ENCODE peak calls at places on chromosomes 1 and 21, in four cellular contexts. One of them, this sample, is unnamed.

GRCh38 chr1:87329051-87329755 is 523 bp downstream of the LMO4 start:
- DNase-seq in GM12878: no peak
- DNase-seq in K562: peak
- DNase-seq in HepG2: peak
- DNase-seq in this sample: peak

GRCh38 chr1:71745326-71745725 is 537.0 kb downstream of the NEGR1 start:
- DNase-seq in K562: no peak
- DNase-seq in HepG2: no peak
- DNase-seq in GM12878: no peak
- DNase-seq in this sample: no peak

GRCh38 chr1:62311473-62311943 is 7.7 kb downstream of the KANK4 start:
- DNase-seq in GM12878: no peak
- DNase-seq in HepG2: no peak
- DNase-seq in K562: no peak
- DNase-seq in this sample: peak

GRCh38 chr1:61741682-61742619 is at the start of gene PATJ:
- DNase-seq in HepG2: peak
- DNase-seq in GM12878: no peak
- DNase-seq in K562: no peak
- DNase-seq in this sample: peak

GRCh38 chr1:111967067-111967690 is 22.3 kb downstream of the KCND3 start:
- DNase-seq in K562: no peak
- DNase-seq in HepG2: no peak
- DNase-seq in GM12878: no peak
- DNase-seq in this sample: no peak

GRCh38 chr1:220881918-220882891 is 3.0 kb downstream of the HLX start:
- DNase-seq in HepG2: no peak
- DNase-seq in K562: no peak
- DNase-seq in GM12878: no peak
- DNase-seq in this sample: no peak

GRCh38 chr1:169109561-169110134 is 3.2 kb downstream of the ATP1B1 start:
- DNase-seq in HepG2: peak
- DNase-seq in GM12878: no peak
- DNase-seq in K562: no peak
- DNase-seq in this sample: peak

GRCh38 chr1:227894306-227894721 is 53.4 kb downstream of the WNT9A start:
- DNase-seq in K562: no peak
- DNase-seq in HepG2: no peak
- DNase-seq in GM12878: no peak
- DNase-seq in this sample: no peak

GRCh38 chr1:99600782-99601181 is 45.1 kb upstream of the PALMD start:
- DNase-seq in GM12878: no peak
- DNase-seq in HepG2: peak
- DNase-seq in K562: no peak
- DNase-seq in this sample: no peak

GRCh38 chr1:37718901-37719571 is 26.7 kb downstream of the CDCA8 start:
- DNase-seq in K562: no peak
- DNase-seq in HepG2: no peak
- DNase-seq in GM12878: no peak
- DNase-seq in this sample: no peak

GRCh38 chr1:169874229-169874628 is 19.5 kb downstream of the SCYL3 start:
- DNase-seq in GM12878: no peak
- DNase-seq in HepG2: no peak
- DNase-seq in K562: no peak
- DNase-seq in this sample: no peak

GRCh38 chr1:248855580-248855979 is 3.3 kb downstream of the ZNF692 start:
- DNase-seq in GM12878: no peak
- DNase-seq in HepG2: no peak
- DNase-seq in K562: no peak
- DNase-seq in this sample: no peak

GRCh38 chr1:162997499-162998285 is 71.5 kb upstream of the RGS4 start:
- DNase-seq in HepG2: no peak
- DNase-seq in GM12878: no peak
- DNase-seq in K562: no peak
- DNase-seq in this sample: no peak

GRCh38 chr1:41255978-41256377 is 13.9 kb upstream of the SCMH1 start:
- DNase-seq in K562: no peak
- DNase-seq in GM12878: no peak
- DNase-seq in HepG2: no peak
- DNase-seq in this sample: no peak

GRCh38 chr1:24765308-24765988 is 20.2 kb downstream of the CLIC4 start:
- DNase-seq in GM12878: no peak
- DNase-seq in HepG2: no peak
- DNase-seq in K562: peak
- DNase-seq in this sample: no peak

GRCh38 chr1:218348628-218349185 is 3.6 kb downstream of the TGFB2 start:
- DNase-seq in GM12878: no peak
- DNase-seq in HepG2: no peak
- DNase-seq in K562: no peak
- DNase-seq in this sample: no peak

GRCh38 chr1:248858096-248858890 is 592 bp downstream of the ZNF692 start:
- DNase-seq in HepG2: peak
- DNase-seq in K562: peak
- DNase-seq in GM12878: no peak
- DNase-seq in this sample: peak

GRCh38 chr1:59061876-59062275 is 235.0 kb upstream of the FGGY start:
- DNase-seq in HepG2: no peak
- DNase-seq in GM12878: no peak
- DNase-seq in K562: no peak
- DNase-seq in this sample: peak

GRCh38 chr1:20139776-20140612 is 871 bp downstream of the PLA2G2F start:
- DNase-seq in GM12878: no peak
- DNase-seq in K562: no peak
- DNase-seq in HepG2: no peak
- DNase-seq in this sample: no peak

GRCh38 chr1:162605225-162605927 is 26.9 kb upstream of the DDR2 start:
- DNase-seq in GM12878: no peak
- DNase-seq in HepG2: no peak
- DNase-seq in K562: no peak
- DNase-seq in this sample: no peak

GRCh38 chr1:10818262-10819197 is 22.1 kb upstream of the CASZ1 start:
- DNase-seq in K562: no peak
- DNase-seq in HepG2: no peak
- DNase-seq in GM12878: no peak
- DNase-seq in this sample: no peak

GRCh38 chr1:92291372-92291999 is 7.3 kb downstream of the GLMN start:
- DNase-seq in GM12878: no peak
- DNase-seq in K562: peak
- DNase-seq in HepG2: peak
- DNase-seq in this sample: peak

GRCh38 chr1:17027403-17027802 is 15.7 kb upstream of the ATP13A2 start:
- DNase-seq in K562: no peak
- DNase-seq in GM12878: no peak
- DNase-seq in HepG2: no peak
- DNase-seq in this sample: no peak

GRCh38 chr21:17858764-17859163 is 39.6 kb upstream of the C21orf91 start:
- DNase-seq in HepG2: no peak
- DNase-seq in K562: no peak
- DNase-seq in GM12878: no peak
- DNase-seq in this sample: no peak

GRCh38 chr1:203597386-203598040 is 29.1 kb upstream of the ATP2B4 start:
- DNase-seq in K562: no peak
- DNase-seq in GM12878: no peak
- DNase-seq in HepG2: no peak
- DNase-seq in this sample: no peak

GRCh38 chr1:31562707-31563360 is 13.5 kb upstream of the TINAGL1 start:
- DNase-seq in K562: no peak
- DNase-seq in HepG2: no peak
- DNase-seq in GM12878: no peak
- DNase-seq in this sample: no peak

DNA sequence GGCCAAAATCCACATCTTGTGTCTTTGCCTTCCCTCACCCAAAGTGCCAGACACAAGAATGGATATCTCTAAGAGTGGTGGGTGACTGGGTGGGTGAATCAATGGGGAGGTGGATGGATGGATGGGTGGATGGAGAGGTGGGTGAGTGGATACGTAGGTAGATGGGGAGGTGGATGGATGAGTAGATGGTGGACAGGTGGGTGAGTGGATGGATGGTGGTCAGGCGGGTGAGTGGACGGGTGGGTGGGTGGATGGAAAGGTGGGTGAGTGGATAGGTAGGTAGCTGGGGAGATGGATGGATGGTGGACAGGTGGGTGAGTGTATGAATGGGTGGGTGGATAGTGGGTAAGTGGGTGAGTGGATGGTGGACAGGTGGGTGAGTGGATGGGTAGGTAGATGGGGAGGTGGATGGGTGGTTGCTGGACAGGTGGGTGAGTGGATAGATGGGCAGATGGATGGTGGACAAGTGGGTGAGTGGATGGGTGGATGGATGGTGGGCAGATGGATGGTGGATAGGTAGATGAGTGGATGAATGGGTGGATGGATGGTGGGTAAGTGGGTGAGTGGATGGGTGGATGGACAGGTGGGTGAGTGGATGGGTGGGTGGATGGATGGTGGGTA is 34.2 kb downstream of the SLC19A1 start:
- DNase-seq in K562: no peak
- DNase-seq in GM12878: no peak
- DNase-seq in HepG2: no peak
- DNase-seq in this sample: no peak
- TF ChIP-seq FOXK2 in K562: no peak
- TF ChIP-seq FOXK2 in GM12878: no peak
- TF ChIP-seq FOXK2 in HepG2: no peak
- TF ChIP-seq FOXK2 in this sample: no peak

DNA sequence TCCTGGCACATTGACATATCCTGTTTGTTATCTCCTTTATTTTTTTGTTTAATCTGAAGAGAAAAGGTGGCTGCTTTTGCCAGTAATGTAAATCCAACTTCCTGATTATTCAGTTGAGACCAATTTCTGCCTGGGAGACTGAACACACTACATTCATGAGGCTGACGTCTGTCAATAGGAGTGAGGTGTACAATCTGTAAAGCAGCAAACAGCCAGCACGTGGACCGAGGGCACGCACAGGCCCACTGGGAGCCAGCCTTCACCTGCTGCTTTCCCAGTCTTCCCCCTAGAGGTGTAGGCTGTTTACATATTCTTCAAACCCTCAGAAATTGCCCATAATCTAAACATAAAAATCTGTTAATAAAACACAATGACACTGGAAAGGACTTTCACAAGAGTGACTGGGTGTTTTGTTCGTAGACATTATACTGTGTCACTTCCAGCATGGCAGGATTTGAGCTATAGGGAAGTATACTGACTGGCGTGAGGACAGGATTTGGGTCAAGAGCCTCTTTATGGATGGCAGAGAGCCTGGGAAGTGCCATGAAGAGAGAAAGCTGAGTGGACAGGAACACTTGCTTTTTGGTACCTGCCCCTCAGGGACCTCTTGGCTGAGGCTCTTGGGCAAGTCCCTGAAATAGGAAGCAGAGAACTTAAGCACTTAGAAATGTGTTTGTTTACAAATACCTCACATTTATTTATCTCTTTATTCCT is 552.9 kb upstream of the CAMK1G start:
- DNase-seq in K562: no peak
- DNase-seq in HepG2: no peak
- DNase-seq in GM12878: no peak
- DNase-seq in this sample: no peak
- TF ChIP-seq FOXK2 in K562: no peak
- TF ChIP-seq FOXK2 in HepG2: no peak
- TF ChIP-seq FOXK2 in GM12878: no peak
- TF ChIP-seq FOXK2 in this sample: no peak

GRCh38 chr1:117964290-117965038 is 34.9 kb downstream of the WDR3 start:
- DNase-seq in GM12878: no peak
- DNase-seq in HepG2: no peak
- DNase-seq in K562: no peak
- DNase-seq in this sample: no peak

GRCh38 chr1:117967472-117967871 is 37.9 kb downstream of the WDR3 start:
- DNase-seq in HepG2: no peak
- DNase-seq in K562: no peak
- DNase-seq in GM12878: no peak
- DNase-seq in this sample: peak

GRCh38 chr1:117967900-117968299 is 38.4 kb downstream of the WDR3 start:
- DNase-seq in K562: no peak
- DNase-seq in GM12878: no peak
- DNase-seq in HepG2: no peak
- DNase-seq in this sample: no peak

GRCh38 chr1:117971777-117972176 is 42.2 kb downstream of the WDR3 start:
- DNase-seq in GM12878: no peak
- DNase-seq in K562: no peak
- DNase-seq in HepG2: no peak
- DNase-seq in this sample: no peak

GRCh38 chr1:117970251-117970650 is 40.7 kb downstream of the WDR3 start:
- DNase-seq in GM12878: no peak
- DNase-seq in HepG2: no peak
- DNase-seq in K562: no peak
- DNase-seq in this sample: no peak
- TF ChIP-seq FOXK2 in GM12878: no peak
- TF ChIP-seq FOXK2 in HepG2: no peak
- TF ChIP-seq FOXK2 in K562: no peak
- TF ChIP-seq FOXK2 in this sample: no peak

GRCh38 chr21:38916214-38916964 is 110.7 kb downstream of the ETS2 start:
- DNase-seq in GM12878: no peak
- DNase-seq in HepG2: peak
- DNase-seq in K562: no peak
- DNase-seq in this sample: no peak

GRCh38 chr21:38920631-38921398 is 115.1 kb downstream of the ETS2 start:
- DNase-seq in K562: no peak
- DNase-seq in HepG2: no peak
- DNase-seq in GM12878: no peak
- DNase-seq in this sample: no peak

GRCh38 chr21:38921511-38922215 is 115.9 kb downstream of the ETS2 start:
- DNase-seq in HepG2: no peak
- DNase-seq in K562: no peak
- DNase-seq in GM12878: no peak
- DNase-seq in this sample: no peak

GRCh38 chr21:38917045-38917774 is 111.5 kb downstream of the ETS2 start:
- DNase-seq in GM12878: no peak
- DNase-seq in HepG2: peak
- DNase-seq in K562: no peak
- DNase-seq in this sample: no peak

DNA sequence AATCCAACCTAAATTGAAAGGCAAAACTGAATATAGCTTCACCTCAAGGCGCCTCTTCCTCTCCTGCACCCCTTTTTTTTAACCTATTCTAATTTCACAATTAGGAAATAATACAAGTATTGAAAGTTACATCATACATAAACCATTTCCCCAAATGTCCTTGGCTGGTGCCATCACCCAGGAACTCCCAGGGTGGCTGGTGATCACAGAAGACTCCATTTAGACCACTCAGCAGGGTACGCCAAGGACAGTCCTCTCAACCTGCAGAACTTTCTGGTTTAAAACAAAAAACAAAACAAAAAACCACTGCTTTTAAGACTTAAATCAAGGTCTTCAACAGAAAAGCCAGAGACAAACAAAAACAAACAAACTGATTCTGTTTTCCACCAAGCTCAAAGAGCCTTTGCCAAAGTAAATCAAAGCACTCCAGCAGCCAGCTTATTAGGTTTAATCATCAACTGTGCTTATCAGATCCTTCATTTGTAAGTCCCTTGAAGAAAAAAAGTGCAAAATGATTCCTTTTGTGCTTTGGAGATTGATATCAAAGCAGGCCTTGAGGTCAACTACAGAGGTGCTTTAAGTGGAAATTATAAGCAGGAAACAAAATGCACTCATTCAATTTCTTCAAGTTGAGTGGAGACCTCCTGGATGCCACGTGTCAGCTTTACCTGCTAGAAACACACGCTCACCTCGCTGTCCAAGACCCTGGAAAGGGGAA is 113.1 kb downstream of the ETS2 start:
- DNase-seq in HepG2: peak
- DNase-seq in K562: no peak
- DNase-seq in GM12878: no peak
- DNase-seq in this sample: no peak
- TF ChIP-seq FOXK2 in HepG2: no peak
- TF ChIP-seq FOXK2 in K562: no peak
- TF ChIP-seq FOXK2 in GM12878: no peak
- TF ChIP-seq FOXK2 in this sample: no peak

GRCh38 chr1:165898837-165899236 is 71.4 kb downstream of the UCK2 start:
- DNase-seq in K562: no peak
- DNase-seq in GM12878: no peak
- DNase-seq in HepG2: no peak
- DNase-seq in this sample: no peak
- TF ChIP-seq FOXK2 in K562: no peak
- TF ChIP-seq FOXK2 in GM12878: no peak
- TF ChIP-seq FOXK2 in HepG2: no peak
- TF ChIP-seq FOXK2 in this sample: no peak

This sample was measured in HEK293T.